ENCODE peak calls at places on chromosomes 13 and 19, in nine cellular contexts. Z, C, V, M, K, B, H, E and Q are unnamed samples.

GRCh38 chr19:3073159-3073563 is 10.9 kb upstream of the TLE5 start:
- DNase-seq in Z (no peak), C (no peak), V (no peak), M (no peak), K (peak), B (no peak), H (no peak), E (no peak), Q (no peak)

GRCh38 chr19:16886305-16886880 is 2.4 kb upstream of the F2RL3 start:
- DNase-seq in Z (no peak), C (no peak), V (no peak), M (no peak), K (no peak), B (no peak), H (peak), E (no peak), Q (no peak)

GRCh38 chr13:94710881-94711560 is 1.3 kb downstream of the SOX21 start:
- DNase-seq in Z (peak), C (peak), V (no peak), M (no peak), K (no peak), B (no peak), H (no peak), E (peak), Q (no peak)

GRCh38 chr19:38319421-38320258 is at the start of gene KCNK6:
- DNase-seq in Z (peak), C (peak), V (no peak), M (peak), K (no peak), B (no peak), H (peak), E (peak), Q (no peak)

GRCh38 chr13:63139277-63139676 is 1723.6 kb upstream of the PCDH20 start:
- DNase-seq in Z (no peak), C (no peak), V (no peak), M (no peak), K (no peak), B (no peak), H (no peak), E (no peak), Q (no peak)

GRCh38 chr13:106349080-106349841 is 186.2 kb downstream of the EFNB2 start:
- DNase-seq in Z (peak), C (peak), V (no peak), M (no peak), K (no peak), B (no peak), H (no peak), E (no peak), Q (no peak)

GRCh38 chr13:34011552-34012085 is 193.7 kb downstream of the RFC3 start:
- DNase-seq in Z (no peak), C (no peak), V (no peak), M (no peak), K (no peak), B (no peak), H (no peak), E (no peak), Q (no peak)

GRCh38 chr19:12603714-12604113 is 6.9 kb downstream of the ZNF490 start:
- DNase-seq in Z (no peak), C (no peak), V (no peak), M (no peak), K (no peak), B (no peak), H (no peak), E (peak), Q (no peak)